ENCODE peak calls at places on chromosomes 2 and 18, in ten cellular contexts. Q, C, D, A, G, F, K, S, V and Z are unnamed samples. For H3K4me1, the result is how much of the 10 kb centered on the place peaks cover.

GRCh38 chr2:239193925-239194687 is 206.7 kb downstream of the HDAC4 start:
- DNase-seq in F (peak), S (no peak), V (no peak), Q (no peak), G (no peak), D (peak), K (no peak), C (no peak), A (no peak), Z (peak)

GRCh38 chr2:86284401-86284841 is 53.0 kb downstream of the REEP1 start:
- DNase-seq in K (no peak), G (no peak), S (no peak), F (peak), Q (no peak), A (no peak), C (no peak), V (no peak), D (peak), Z (no peak)

GRCh38 chr2:33126973-33127372 is 180.2 kb downstream of the LTBP1 start:
- DNase-seq in V (no peak), K (no peak), A (no peak), S (no peak), F (no peak), D (no peak), G (no peak), C (no peak), Q (no peak), Z (no peak)

GRCh38 chr2:42959148-42959992 is 167.0 kb upstream of the HAAO start:
- DNase-seq in Q (peak), C (peak), G (no peak), K (no peak), D (peak), A (no peak), F (no peak), V (no peak), S (no peak), Z (no peak)

GRCh38 chr2:37820471-37820991 is 104.6 kb upstream of the RMDN2 start:
- DNase-seq in Q (no peak), K (no peak), V (no peak), C (no peak), A (no peak), S (no peak), D (no peak), G (no peak), F (no peak), Z (no peak)

GRCh38 chr2:160305081-160305750 is 105.1 kb upstream of the ITGB6 start:
- DNase-seq in K (no peak), D (no peak), V (no peak), S (no peak), Q (no peak), G (no peak), F (no peak), A (no peak), C (no peak), Z (no peak)

GRCh38 chr2:238382381-238382781 is 44.3 kb upstream of the ASB1 start:
- DNase-seq in F (peak), G (no peak), Q (no peak), A (no peak), V (no peak), D (no peak), S (no peak), K (peak), C (no peak), Z (no peak)

GRCh38 chr2:95004702-95005101 is 20.8 kb upstream of the MAL start:
- DNase-seq in A (no peak), F (no peak), C (no peak), G (no peak), S (no peak), V (no peak), Q (no peak), K (peak), D (no peak), Z (no peak)

GRCh38 chr2:37637985-37638384 is 33.5 kb downstream of the CDC42EP3 start:
- DNase-seq in F (no peak), D (no peak), C (no peak), Q (no peak), S (no peak), K (no peak), G (no peak), A (no peak), V (no peak), Z (no peak)

GRCh38 chr2:84293791-84294380 is 165.2 kb downstream of the SUCLG1 start:
- DNase-seq in D (no peak), K (no peak), F (no peak), G (no peak), S (no peak), Q (no peak), A (no peak), V (no peak), C (no peak), Z (no peak)

GRCh38 chr2:25877431-25878360 is 591 bp downstream of the ASXL2 start:
- DNase-seq in A (peak), F (peak), G (peak), C (peak), D (peak), K (peak), S (peak), Q (peak), V (peak), Z (peak)

GRCh38 chr18:12377556-12378553 is 828 bp upstream of the AFG3L2 start:
- DNase-seq in A (no peak), Q (no peak), G (no peak), V (no peak), F (no peak), S (no peak), C (no peak), K (no peak), D (no peak), Z (no peak)

GRCh38 chr2:169173876-169174275 is 104.5 kb downstream of the DHRS9 start:
- DNase-seq in C (no peak), V (no peak), S (no peak), A (no peak), K (no peak), D (no peak), Q (no peak), F (no peak), G (no peak), Z (no peak)

GRCh38 chr18:42413870-42414269 is 458.8 kb downstream of the PIK3C3 start:
- DNase-seq in S (no peak), V (no peak), C (no peak), A (no peak), G (no peak), D (no peak), K (no peak), Q (no peak), F (no peak), Z (no peak)

GRCh38 chr2:231533086-231533776 is 3.0 kb upstream of the NMUR1 start:
- DNase-seq in A (no peak), S (no peak), D (peak), Q (no peak), F (no peak), K (no peak), C (no peak), G (no peak), V (no peak), Z (no peak)

GRCh38 chr2:42809876-42810125 is 17.4 kb upstream of the HAAO start:
- DNase-seq in S (no peak), K (peak), V (peak), Q (no peak), C (peak), D (peak), F (peak), G (peak), A (peak), Z (peak)

GRCh38 chr2:113156278-113157107 is 17.3 kb upstream of the PSD4 start:
- DNase-seq in K (no peak), C (no peak), F (no peak), S (no peak), V (no peak), A (no peak), Q (no peak), G (no peak), D (no peak), Z (no peak)

GRCh38 chr18:13726972-13727331 is 479 bp downstream of the RNMT start:
- DNase-seq in K (no peak), D (peak), A (peak), G (peak), S (no peak), F (peak), Q (no peak), V (no peak), C (peak), Z (peak)

DNA sequence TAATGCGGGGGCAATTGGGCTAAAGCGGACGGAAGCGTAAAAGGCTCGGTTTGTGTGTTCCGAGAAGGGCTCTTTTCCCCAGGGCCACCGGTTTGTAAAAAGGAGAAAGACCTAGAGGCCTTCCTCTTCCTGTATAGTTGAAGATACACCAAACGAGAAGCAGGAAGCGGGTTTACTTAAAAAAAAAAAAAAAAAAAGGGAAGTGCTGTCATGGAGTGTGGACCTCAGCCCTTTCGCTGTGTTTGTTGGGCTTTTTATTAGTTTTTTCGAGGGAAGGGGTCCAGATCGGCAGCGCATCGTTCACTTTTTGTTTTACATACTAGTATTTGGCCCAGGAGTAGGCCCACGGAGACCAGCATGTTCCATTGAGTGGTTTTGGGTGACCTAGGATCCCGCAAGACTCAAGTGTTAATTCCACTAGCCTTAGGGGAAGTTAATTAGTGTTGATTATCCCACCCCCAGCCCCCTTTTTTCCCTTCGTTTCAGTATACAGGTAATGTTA is 669 bp downstream of the ACTR2 start:
- DNase-seq in Q (peak), G (no peak), S (peak), K (no peak), F (no peak), A (no peak), D (no peak), V (no peak), C (no peak), Z (no peak)
- TF ChIP-seq POLR2A in Q (no peak), G (no peak), S (no peak), K (no peak), F (no peak), A (no peak), D (no peak), V (no peak), C (no peak), Z (no peak)

GRCh38 chr2:44942304-44943030 is 965 bp downstream of the SIX3 start:
- DNase-seq in Q (peak), D (no peak), A (no peak), V (no peak), G (no peak), S (no peak), K (peak), F (no peak), C (no peak), Z (no peak)

GRCh38 chr2:44941551-44942234 is at the start of gene SIX3:
- DNase-seq in V (no peak), G (no peak), K (peak), D (no peak), A (peak), Q (peak), F (no peak), S (no peak), C (no peak), Z (no peak)

GRCh38 chr2:44943693-44944101 is 2.2 kb downstream of the SIX3 start:
- DNase-seq in Q (no peak), G (no peak), S (no peak), K (peak), A (no peak), F (no peak), C (no peak), D (no peak), V (no peak), Z (no peak)

GRCh38 chr2:44944102-44944951 is 2.8 kb downstream of the SIX3 start:
- DNase-seq in S (no peak), C (no peak), A (no peak), V (no peak), Q (no peak), K (peak), D (no peak), G (no peak), F (no peak), Z (no peak)

GRCh38 chr2:44943031-44943692 is 1.7 kb downstream of the SIX3 start:
- DNase-seq in D (no peak), C (no peak), S (no peak), F (no peak), A (no peak), V (no peak), K (no peak), G (no peak), Q (no peak), Z (no peak)
- TF ChIP-seq POLR2AphosphoS5 in D (no peak), C (no peak), S (no peak), F (no peak), A (no peak), V (no peak), K (no peak), G (no peak), Q (no peak), Z (no peak)

GRCh38 chr2:172461591-172462392 is 34.4 kb downstream of the ITGA6 start:
- DNase-seq in C (peak), G (peak), D (no peak), Q (peak), F (peak), S (no peak), V (peak), A (peak), K (peak), Z (no peak)
- H3K4me1 ChIP-seq in C (under half), G (under half), D (under half), Q (under half), F (under half), S (under half), V (under half), A (under half), K (half or more), Z (half or more)

GRCh38 chr2:148569221-148569620 is 75.3 kb upstream of the EPC2 start:
- DNase-seq in V (no peak), S (no peak), C (no peak), K (no peak), Q (no peak), F (no peak), G (no peak), A (no peak), D (no peak), Z (no peak)
- TF ChIP-seq POLR2A in V (no peak), S (no peak), C (no peak), K (no peak), Q (no peak), F (no peak), G (no peak), A (no peak), D (no peak), Z (no peak)

DNA sequence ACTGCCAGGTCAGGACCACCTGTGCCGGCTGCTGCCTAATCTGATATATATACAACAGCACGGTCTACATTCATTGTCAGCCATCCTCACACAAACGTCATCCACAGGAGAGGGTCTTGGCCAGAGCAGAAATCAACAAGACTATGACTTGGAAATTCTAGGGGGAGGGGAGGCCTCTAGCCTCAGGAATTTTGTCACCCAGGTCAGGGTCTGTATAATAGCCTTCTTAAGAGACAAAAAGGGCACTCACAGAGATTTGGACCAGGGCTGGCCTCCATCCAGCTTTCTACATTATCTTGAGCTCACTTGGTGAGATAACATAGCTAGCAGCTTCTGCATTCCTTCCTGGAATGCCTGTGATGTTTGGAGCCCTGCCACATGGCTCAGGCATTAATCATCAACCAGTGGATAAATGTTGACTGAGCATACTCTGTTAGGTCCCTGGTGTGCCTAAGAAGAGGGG is 50.4 kb upstream of the CTIF start:
- DNase-seq in K (no peak), S (no peak), G (peak), D (no peak), C (no peak), F (peak), Q (peak), V (no peak), A (peak), Z (no peak)
- TF ChIP-seq POLR2AphosphoS5 in K (peak), S (no peak), G (peak), D (no peak), C (peak), F (peak), Q (peak), V (no peak), A (no peak), Z (no peak)

DNA sequence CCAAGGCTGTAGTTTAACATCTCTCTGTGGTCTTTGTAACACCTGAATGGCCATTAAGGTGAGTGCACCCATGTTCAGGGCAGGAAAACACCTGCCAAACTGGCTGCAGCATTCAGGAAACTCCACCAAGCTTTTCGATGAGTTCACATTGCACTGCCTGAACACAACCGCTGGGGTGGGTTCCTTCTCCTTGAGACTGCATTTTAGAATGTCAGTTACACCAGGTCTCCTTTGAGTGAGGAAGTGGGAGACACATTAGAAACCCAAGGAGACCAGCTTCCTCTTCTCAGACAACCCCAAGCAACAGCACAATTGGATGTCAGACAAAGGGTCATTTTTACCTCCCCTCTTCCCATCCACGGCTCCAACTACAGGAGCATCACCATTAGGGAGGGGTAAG is 35.2 kb downstream of the CYRIA start:
- DNase-seq in G (no peak), F (no peak), C (no peak), Q (no peak), V (no peak), K (no peak), D (no peak), S (no peak), A (no peak), Z (no peak)
- H3K4me1 ChIP-seq in G (under half), F (under half), C (under half), Q (under half), V (half or more), K (half or more), D (under half), S (under half), A (under half), Z (under half)